ENCODE peak calls at places on chromosomes 4 and X, in seven cellular contexts. U is neural crest cell, K is lower leg skin, T is H9, I is lung, R is epithelial cell of esophagus, M is GM12865. X is an unnamed sample.

GRCh38 chr4:53490965-53491622 is 100.2 kb downstream of the LNX1 start:
- DNase-seq in U (no peak), K (no peak), T (no peak), I (no peak), R (peak), M (peak), X (no peak)

GRCh38 chr4:82789377-82789776 is 9.2 kb downstream of the SCD5 start:
- DNase-seq in U (no peak), K (no peak), T (peak), I (no peak), R (no peak), M (no peak), X (no peak)

GRCh38 chr4:105686571-105686970 is 21.9 kb downstream of the INTS12 start:
- DNase-seq in U (no peak), K (no peak), T (no peak), I (no peak), R (no peak), M (no peak), X (no peak)

GRCh38 chrX:70769659-70770232 is 138.8 kb downstream of the TEX11 start:
- DNase-seq in U (no peak), K (no peak), T (no peak), I (no peak), R (peak), M (no peak), X (no peak)

GRCh38 chrX:123476636-123477219 is 256.1 kb downstream of the THOC2 start:
- DNase-seq in U (no peak), K (no peak), T (no peak), I (no peak), R (no peak), M (no peak), X (no peak)

GRCh38 chr4:140135529-140136021 is 18.4 kb downstream of the MAML3 start:
- DNase-seq in U (no peak), K (no peak), T (no peak), I (no peak), R (no peak), M (no peak), X (peak)

GRCh38 chr4:120406960-120407359 is 340.3 kb upstream of the MAD2L1 start:
- DNase-seq in U (no peak), K (no peak), T (peak), I (no peak), R (no peak), M (no peak), X (no peak)

GRCh38 chr4:181278941-181279340 is 964.3 kb upstream of the TENM3 start:
- DNase-seq in U (no peak), K (no peak), T (no peak), I (no peak), R (peak), M (no peak), X (no peak)

GRCh38 chr4:16626945-16627344 is 271.5 kb downstream of the LDB2 start:
- DNase-seq in U (no peak), K (peak), T (no peak), I (no peak), R (peak), M (no peak), X (peak)

GRCh38 chrX:103475381-103475780 is 43.9 kb downstream of the RAB40A start:
- DNase-seq in U (no peak), K (no peak), T (no peak), I (no peak), R (peak), M (no peak), X (no peak)

GRCh38 chrX:103480526-103480925 is 38.8 kb downstream of the RAB40A start:
- DNase-seq in U (no peak), K (no peak), T (no peak), I (no peak), R (no peak), M (no peak), X (no peak)

DNA sequence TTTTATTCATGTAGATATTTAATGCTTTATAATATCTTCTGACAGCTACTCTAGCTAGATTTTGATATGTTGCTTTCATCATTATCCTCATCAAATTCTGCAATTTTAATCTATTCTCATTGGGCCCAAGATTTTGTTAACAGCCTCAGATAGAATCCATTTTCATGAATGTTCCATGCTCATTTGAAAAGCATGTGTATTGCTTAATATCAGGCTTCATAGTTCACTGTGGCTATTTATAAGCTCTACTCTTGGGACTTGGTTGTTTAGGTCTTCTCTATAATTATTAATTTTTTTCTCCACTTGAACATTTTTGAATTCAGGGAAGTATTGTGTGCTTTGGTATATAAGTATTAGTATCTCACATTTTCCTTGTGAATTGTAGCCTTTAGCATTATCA is 41.8 kb downstream of the RAB40A start:
- DNase-seq in U (no peak), K (no peak), T (no peak), I (no peak), R (no peak), M (no peak), X (no peak)
- TF ChIP-seq CTCF in U (no peak), K (no peak), T (no peak), I (no peak), R (no peak), M (no peak), X (no peak)

DNA sequence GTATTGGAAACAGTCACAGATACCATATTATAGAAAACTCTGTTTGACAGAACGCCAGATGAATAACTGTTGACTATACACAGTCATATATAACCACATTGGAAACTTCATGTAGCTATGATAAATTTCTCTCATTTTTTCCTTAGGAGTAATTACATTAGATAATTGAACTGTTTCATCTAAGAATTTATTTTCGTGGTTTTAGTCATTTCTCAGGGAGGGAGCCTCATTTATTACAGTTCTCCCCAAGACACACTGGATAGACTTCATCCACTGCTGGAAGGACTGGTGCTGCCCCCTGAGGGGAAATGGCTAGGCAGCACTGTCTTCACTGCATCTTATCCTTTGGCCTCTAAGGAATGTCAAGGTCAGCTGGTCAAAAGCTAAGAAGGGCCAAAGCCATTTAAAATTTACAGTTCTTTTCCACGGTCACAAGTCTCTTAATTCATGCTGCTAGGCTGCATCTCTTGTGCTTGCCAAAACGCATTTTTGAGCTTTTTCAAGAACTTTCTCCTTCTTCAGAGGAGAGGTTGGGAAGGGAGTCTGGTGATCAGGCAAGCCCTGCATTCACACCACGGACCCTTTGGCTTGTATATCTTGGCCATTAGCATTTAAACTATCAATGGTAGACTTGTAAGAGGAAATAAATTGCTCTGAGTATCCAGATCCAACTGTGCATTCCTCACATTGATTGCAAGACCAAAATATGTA is 145.1 kb downstream of the CBR4 start:
- DNase-seq in U (no peak), K (no peak), T (peak), I (no peak), R (no peak), M (no peak), X (no peak)
- TF ChIP-seq CTCF in U (peak), K (no peak), T (peak), I (no peak), R (no peak), M (no peak), X (no peak)

GRCh38 chr4:129163427-129163826 is 67.5 kb downstream of the C4orf33 start:
- DNase-seq in U (no peak), K (no peak), T (no peak), I (no peak), R (no peak), M (no peak), X (no peak)

GRCh38 chr4:129172181-129172580 is 76.2 kb downstream of the C4orf33 start:
- DNase-seq in U (no peak), K (no peak), T (no peak), I (no peak), R (no peak), M (no peak), X (no peak)

GRCh38 chr4:129164243-129164642 is 68.3 kb downstream of the C4orf33 start:
- DNase-seq in U (no peak), K (no peak), T (no peak), I (no peak), R (no peak), M (no peak), X (no peak)

GRCh38 chr4:129162450-129162849 is 66.5 kb downstream of the C4orf33 start:
- DNase-seq in U (no peak), K (no peak), T (no peak), I (no peak), R (no peak), M (no peak), X (no peak)

DNA sequence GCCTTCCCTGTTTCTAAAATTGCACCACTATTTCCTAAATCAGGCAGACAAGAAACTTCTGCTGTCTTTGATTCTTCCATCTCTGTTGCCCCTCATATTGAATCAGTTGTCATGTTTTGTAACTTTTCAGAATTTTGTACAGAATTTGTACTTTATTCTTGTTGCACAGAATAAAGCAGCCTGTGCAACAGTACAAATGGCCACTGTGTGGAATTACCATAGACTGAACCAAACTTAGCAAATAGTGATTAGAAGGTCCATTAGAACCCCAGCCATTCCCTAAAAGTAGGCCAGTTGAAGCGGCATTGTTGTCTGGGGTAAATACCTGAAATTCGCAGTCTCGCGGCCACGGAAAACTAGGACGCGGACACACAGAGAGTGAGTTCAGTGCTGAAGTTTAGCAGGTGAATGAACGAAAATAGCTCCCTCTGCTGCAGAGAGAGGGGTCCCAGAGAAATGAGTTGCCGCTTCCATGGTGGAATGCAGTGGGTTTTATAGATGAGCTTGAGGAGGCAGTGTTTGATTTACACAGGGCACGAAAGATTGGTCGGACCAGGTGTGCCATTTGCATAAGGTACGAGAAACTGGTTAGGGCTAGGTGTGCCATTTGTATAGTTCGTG is 71.8 kb downstream of the C4orf33 start:
- DNase-seq in U (no peak), K (no peak), T (peak), I (no peak), R (peak), M (no peak), X (no peak)
- TF ChIP-seq CTCF in U (peak), K (no peak), T (peak), I (no peak), R (no peak), M (no peak), X (no peak)

GRCh38 chr4:75494563-75494962 is 19.6 kb downstream of the RCHY1 start:
- DNase-seq in U (no peak), K (no peak), T (no peak), I (no peak), R (peak), M (no peak), X (no peak)

GRCh38 chr4:75484195-75484594 is 30.0 kb downstream of the RCHY1 start:
- DNase-seq in U (no peak), K (no peak), T (no peak), I (no peak), R (no peak), M (no peak), X (no peak)

GRCh38 chr4:75495489-75495888 is 18.7 kb downstream of the RCHY1 start:
- DNase-seq in U (no peak), K (no peak), T (no peak), I (no peak), R (no peak), M (no peak), X (no peak)

GRCh38 chr4:75490155-75490554 is 24.0 kb downstream of the RCHY1 start:
- DNase-seq in U (no peak), K (no peak), T (no peak), I (no peak), R (peak), M (no peak), X (no peak)
- TF ChIP-seq CTCF in U (peak), K (no peak), T (no peak), I (no peak), R (no peak), M (peak), X (no peak)

GRCh38 chr4:153645183-153645582 is 38.9 kb upstream of the TLR2 start:
- DNase-seq in U (no peak), K (no peak), T (no peak), I (no peak), R (no peak), M (no peak), X (no peak)

GRCh38 chr4:153651961-153652784 is 31.9 kb upstream of the TLR2 start:
- DNase-seq in U (no peak), K (no peak), T (no peak), I (no peak), R (peak), M (no peak), X (no peak)

GRCh38 chr4:153647975-153648374 is 36.1 kb upstream of the TLR2 start:
- DNase-seq in U (no peak), K (no peak), T (no peak), I (no peak), R (no peak), M (no peak), X (no peak)

GRCh38 chr4:153651041-153651960 is 32.8 kb upstream of the TLR2 start:
- DNase-seq in U (no peak), K (no peak), T (no peak), I (peak), R (peak), M (no peak), X (no peak)

DNA sequence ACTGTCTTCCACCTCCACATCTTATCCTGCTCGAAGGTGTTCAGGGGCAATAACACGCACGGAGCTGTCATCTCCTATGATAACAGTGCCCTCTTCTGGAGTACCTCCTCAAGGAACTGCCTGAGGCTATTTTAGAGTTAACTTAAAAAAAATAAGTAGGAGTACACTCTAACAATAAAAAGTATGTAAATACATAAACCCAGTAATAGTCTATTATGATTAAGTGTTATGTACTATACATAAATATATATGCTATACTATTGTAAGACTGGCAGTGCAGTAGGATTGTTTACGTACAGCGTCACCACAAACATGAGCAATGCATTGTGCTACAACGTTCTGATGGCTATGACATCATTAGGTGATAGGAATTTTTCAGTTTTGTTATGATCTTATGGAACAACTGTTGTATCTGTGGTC is 34.5 kb upstream of the TLR2 start:
- DNase-seq in U (no peak), K (no peak), T (no peak), I (no peak), R (peak), M (peak), X (no peak)
- TF ChIP-seq CTCF in U (peak), K (no peak), T (peak), I (no peak), R (peak), M (peak), X (no peak)

GRCh38 chrX:1529328-1529727 is 7.7 kb downstream of the P2RY8 start:
- DNase-seq in U (no peak), K (peak), T (no peak), I (no peak), R (no peak), M (no peak), X (no peak)
- TF ChIP-seq CTCF in U (no peak), K (no peak), T (no peak), I (no peak), R (no peak), M (no peak), X (no peak)